ENCODE peak calls at places on chromosomes 5 and 9, in ten cellular contexts. One of them, this sample, is unnamed.

GRCh38 chr5:89988998-89989690 is 420.4 kb downstream of the CETN3 start:
- DNase-seq in Panc1: no peak
- DNase-seq in neuronal stem cell: no peak
- DNase-seq in mesendoderm: no peak
- DNase-seq in psoas muscle: no peak
- DNase-seq in IMR-90: no peak
- DNase-seq in breast epithelium: no peak
- DNase-seq in CD8-positive, alpha-beta T cell: no peak
- DNase-seq in GM06990: no peak
- DNase-seq in endothelial cell of umbilical vein: no peak
- DNase-seq in this sample: no peak

GRCh38 chr9:108186996-108187395 is 668.8 kb downstream of the ACTL7B start:
- DNase-seq in Panc1: no peak
- DNase-seq in neuronal stem cell: no peak
- DNase-seq in mesendoderm: no peak
- DNase-seq in psoas muscle: peak; percentile 83
- DNase-seq in IMR-90: peak; percentile 72
- DNase-seq in breast epithelium: no peak
- DNase-seq in CD8-positive, alpha-beta T cell: no peak
- DNase-seq in GM06990: no peak
- DNase-seq in endothelial cell of umbilical vein: no peak
- DNase-seq in this sample: no peak

GRCh38 chr9:110240198-110240597 is 16.1 kb downstream of the TXN start:
- DNase-seq in Panc1: no peak
- DNase-seq in neuronal stem cell: no peak
- DNase-seq in mesendoderm: no peak
- DNase-seq in psoas muscle: no peak
- DNase-seq in IMR-90: no peak
- DNase-seq in breast epithelium: no peak
- DNase-seq in CD8-positive, alpha-beta T cell: no peak
- DNase-seq in GM06990: no peak
- DNase-seq in endothelial cell of umbilical vein: no peak
- DNase-seq in this sample: no peak

GRCh38 chr9:32631991-32632390 is 3.5 kb downstream of the TAF1L start:
- DNase-seq in Panc1: no peak
- DNase-seq in neuronal stem cell: no peak
- DNase-seq in mesendoderm: no peak
- DNase-seq in psoas muscle: no peak
- DNase-seq in IMR-90: no peak
- DNase-seq in breast epithelium: no peak
- DNase-seq in CD8-positive, alpha-beta T cell: no peak
- DNase-seq in GM06990: no peak
- DNase-seq in endothelial cell of umbilical vein: no peak
- DNase-seq in this sample: no peak

GRCh38 chr9:75797181-75797580 is 93.3 kb upstream of the PCSK5 start:
- DNase-seq in Panc1: no peak
- DNase-seq in neuronal stem cell: no peak
- DNase-seq in mesendoderm: no peak
- DNase-seq in psoas muscle: no peak
- DNase-seq in IMR-90: no peak
- DNase-seq in breast epithelium: no peak
- DNase-seq in CD8-positive, alpha-beta T cell: no peak
- DNase-seq in GM06990: no peak
- DNase-seq in endothelial cell of umbilical vein: no peak
- DNase-seq in this sample: no peak

GRCh38 chr5:40453689-40454088 is 226.0 kb upstream of the PTGER4 start:
- DNase-seq in Panc1: no peak
- DNase-seq in neuronal stem cell: no peak
- DNase-seq in mesendoderm: no peak
- DNase-seq in psoas muscle: no peak
- DNase-seq in IMR-90: no peak
- DNase-seq in breast epithelium: no peak
- DNase-seq in CD8-positive, alpha-beta T cell: no peak
- DNase-seq in GM06990: no peak
- DNase-seq in endothelial cell of umbilical vein: no peak
- DNase-seq in this sample: no peak

GRCh38 chr5:100731768-100732167 is 171.3 kb downstream of the ST8SIA4 start:
- DNase-seq in Panc1: no peak
- DNase-seq in neuronal stem cell: no peak
- DNase-seq in mesendoderm: no peak
- DNase-seq in psoas muscle: no peak
- DNase-seq in IMR-90: no peak
- DNase-seq in breast epithelium: no peak
- DNase-seq in CD8-positive, alpha-beta T cell: peak; percentile 2
- DNase-seq in GM06990: peak; percentile 32
- DNase-seq in endothelial cell of umbilical vein: no peak
- DNase-seq in this sample: no peak

GRCh38 chr5:61167382-61167781 is 5.1 kb upstream of the SMIM15 start:
- DNase-seq in Panc1: no peak
- DNase-seq in neuronal stem cell: no peak
- DNase-seq in mesendoderm: peak; percentile 51
- DNase-seq in psoas muscle: no peak
- DNase-seq in IMR-90: peak; percentile 65
- DNase-seq in breast epithelium: no peak
- DNase-seq in CD8-positive, alpha-beta T cell: no peak
- DNase-seq in GM06990: no peak
- DNase-seq in endothelial cell of umbilical vein: peak; percentile 55
- DNase-seq in this sample: peak; percentile 42

GRCh38 chr9:93079371-93079770 is 16.6 kb upstream of the CARD19 start:
- DNase-seq in Panc1: no peak
- DNase-seq in neuronal stem cell: no peak
- DNase-seq in mesendoderm: no peak
- DNase-seq in psoas muscle: no peak
- DNase-seq in IMR-90: no peak
- DNase-seq in breast epithelium: no peak
- DNase-seq in CD8-positive, alpha-beta T cell: no peak
- DNase-seq in GM06990: no peak
- DNase-seq in endothelial cell of umbilical vein: no peak
- DNase-seq in this sample: no peak

GRCh38 chr9:4170231-4170630 is 129.6 kb downstream of the GLIS3 start:
- DNase-seq in Panc1: no peak
- DNase-seq in neuronal stem cell: no peak
- DNase-seq in mesendoderm: no peak
- DNase-seq in psoas muscle: no peak
- DNase-seq in IMR-90: no peak
- DNase-seq in breast epithelium: no peak
- DNase-seq in CD8-positive, alpha-beta T cell: no peak
- DNase-seq in GM06990: no peak
- DNase-seq in endothelial cell of umbilical vein: no peak
- DNase-seq in this sample: no peak

GRCh38 chr5:72177538-72177937 is 70.3 kb downstream of the MAP1B start:
- DNase-seq in Panc1: no peak
- DNase-seq in neuronal stem cell: no peak
- DNase-seq in mesendoderm: no peak
- DNase-seq in psoas muscle: no peak
- DNase-seq in IMR-90: no peak
- DNase-seq in breast epithelium: no peak
- DNase-seq in CD8-positive, alpha-beta T cell: no peak
- DNase-seq in GM06990: no peak
- DNase-seq in endothelial cell of umbilical vein: no peak
- DNase-seq in this sample: no peak

DNA sequence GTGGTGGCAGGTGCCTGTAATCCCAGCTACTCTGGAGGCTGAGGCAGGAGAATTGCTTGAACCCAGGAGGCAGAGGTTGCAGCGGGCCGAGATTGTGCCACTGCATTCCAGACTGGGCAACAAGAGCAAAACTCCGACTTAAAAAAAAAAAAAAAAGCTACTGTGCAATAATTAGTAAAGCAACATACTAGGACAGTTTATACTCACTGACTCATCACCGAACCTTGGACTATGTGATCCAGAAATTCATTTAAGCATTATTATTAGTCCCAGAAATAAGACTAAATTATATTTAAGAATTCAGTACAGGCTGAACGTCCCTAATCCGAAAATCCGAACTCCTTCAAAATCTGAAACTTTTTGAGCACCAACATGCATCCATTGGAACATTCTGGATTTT is 37.8 kb downstream of the GOLPH3 start:
- DNase-seq in Panc1: no peak
- DNase-seq in neuronal stem cell: no peak
- DNase-seq in mesendoderm: no peak
- DNase-seq in psoas muscle: no peak
- DNase-seq in IMR-90: peak; percentile 20
- DNase-seq in breast epithelium: no peak
- DNase-seq in CD8-positive, alpha-beta T cell: no peak
- DNase-seq in GM06990: no peak
- DNase-seq in endothelial cell of umbilical vein: no peak
- DNase-seq in this sample: no peak
- H3K36me3 ChIP-seq in Panc1: peaks cover 9% of the 10 kb centered on the region
- H3K36me3 ChIP-seq in neuronal stem cell: peaks cover 93% of the 10 kb centered on the region
- H3K36me3 ChIP-seq in mesendoderm: no peaks in the 10 kb centered on the region
- H3K36me3 ChIP-seq in psoas muscle: peaks cover 33% of the 10 kb centered on the region
- H3K36me3 ChIP-seq in IMR-90: peaks cover 22% of the 10 kb centered on the region
- H3K36me3 ChIP-seq in breast epithelium: no peaks in the 10 kb centered on the region
- H3K36me3 ChIP-seq in CD8-positive, alpha-beta T cell: peaks cover 3% of the 10 kb centered on the region
- H3K36me3 ChIP-seq in GM06990: peaks cover 5% of the 10 kb centered on the region
- H3K36me3 ChIP-seq in endothelial cell of umbilical vein: peaks cover 4% of the 10 kb centered on the region
- H3K36me3 ChIP-seq in this sample: peaks cover 5% of the 10 kb centered on the region

GRCh38 chr9:129383415-129384088 is 205.5 kb upstream of the IER5L start:
- DNase-seq in Panc1: no peak
- DNase-seq in neuronal stem cell: peak; percentile 38
- DNase-seq in mesendoderm: peak; percentile 68
- DNase-seq in psoas muscle: peak; percentile 93
- DNase-seq in IMR-90: peak; percentile 56
- DNase-seq in breast epithelium: peak; percentile 78
- DNase-seq in CD8-positive, alpha-beta T cell: peak; percentile 67
- DNase-seq in GM06990: peak; percentile 81
- DNase-seq in endothelial cell of umbilical vein: peak; percentile 47
- DNase-seq in this sample: peak; percentile 89

GRCh38 chr9:129383005-129383414 is 204.9 kb upstream of the IER5L start:
- DNase-seq in Panc1: no peak
- DNase-seq in neuronal stem cell: no peak
- DNase-seq in mesendoderm: peak; percentile 68
- DNase-seq in psoas muscle: peak; percentile 83
- DNase-seq in IMR-90: no peak
- DNase-seq in breast epithelium: peak; percentile 87
- DNase-seq in CD8-positive, alpha-beta T cell: no peak
- DNase-seq in GM06990: no peak
- DNase-seq in endothelial cell of umbilical vein: no peak
- DNase-seq in this sample: peak; percentile 86

GRCh38 chr9:129380961-129381401 is 202.9 kb upstream of the IER5L start:
- DNase-seq in Panc1: no peak
- DNase-seq in neuronal stem cell: no peak
- DNase-seq in mesendoderm: peak; percentile 89
- DNase-seq in psoas muscle: peak; percentile 32
- DNase-seq in IMR-90: no peak
- DNase-seq in breast epithelium: no peak
- DNase-seq in CD8-positive, alpha-beta T cell: no peak
- DNase-seq in GM06990: no peak
- DNase-seq in endothelial cell of umbilical vein: no peak
- DNase-seq in this sample: peak; percentile 79

GRCh38 chr9:129381481-129381957 is 203.5 kb upstream of the IER5L start:
- DNase-seq in Panc1: no peak
- DNase-seq in neuronal stem cell: no peak
- DNase-seq in mesendoderm: no peak
- DNase-seq in psoas muscle: peak; percentile 23
- DNase-seq in IMR-90: no peak
- DNase-seq in breast epithelium: no peak
- DNase-seq in CD8-positive, alpha-beta T cell: no peak
- DNase-seq in GM06990: no peak
- DNase-seq in endothelial cell of umbilical vein: no peak
- DNase-seq in this sample: peak; percentile 57

DNA sequence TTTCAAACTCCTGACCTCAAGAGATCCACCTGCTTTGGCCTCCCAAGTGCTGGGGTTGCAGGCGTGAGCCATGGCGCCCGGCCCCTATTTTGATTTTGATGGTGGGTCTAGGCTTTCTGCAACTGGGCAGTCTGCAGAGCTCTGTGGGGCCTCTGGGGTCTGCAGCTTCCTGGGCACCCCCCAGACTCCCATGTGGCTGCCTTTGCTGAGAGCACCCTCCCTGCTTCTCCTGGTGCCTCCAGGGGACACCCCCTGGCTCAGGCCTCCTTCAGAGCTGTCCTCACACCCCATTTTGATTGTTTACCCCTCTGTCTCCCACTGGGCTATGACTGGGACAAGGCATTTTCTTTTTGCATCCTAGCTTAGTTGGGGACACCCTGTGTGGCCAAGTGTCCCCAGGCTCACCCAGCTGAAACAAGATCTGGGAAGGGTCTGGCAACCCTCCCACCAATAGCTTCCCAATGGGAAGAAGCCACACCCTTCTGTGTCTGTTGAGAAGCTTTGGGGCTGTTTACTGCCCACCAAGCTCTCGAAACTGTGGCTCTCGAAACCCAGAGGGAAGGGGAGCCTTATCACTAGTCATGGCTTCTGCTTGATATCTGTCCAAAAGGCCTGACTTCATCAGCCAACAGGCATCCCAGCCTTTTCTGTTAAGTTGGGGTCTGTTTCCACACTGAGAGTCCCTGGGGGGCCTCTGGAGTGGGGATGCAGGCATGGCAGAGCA is 204.4 kb upstream of the IER5L start:
- DNase-seq in Panc1: no peak
- DNase-seq in neuronal stem cell: no peak
- DNase-seq in mesendoderm: no peak
- DNase-seq in psoas muscle: peak; percentile 39
- DNase-seq in IMR-90: no peak
- DNase-seq in breast epithelium: no peak
- DNase-seq in CD8-positive, alpha-beta T cell: no peak
- DNase-seq in GM06990: no peak
- DNase-seq in endothelial cell of umbilical vein: no peak
- DNase-seq in this sample: no peak
- H3K4me3 ChIP-seq in Panc1: peak overlapping the region; percentile 36
- H3K4me3 ChIP-seq in neuronal stem cell: no peak overlapping the region
- H3K4me3 ChIP-seq in mesendoderm: no peak overlapping the region
- H3K4me3 ChIP-seq in psoas muscle: peak overlapping the region; percentile 78
- H3K4me3 ChIP-seq in IMR-90: no peak overlapping the region
- H3K4me3 ChIP-seq in breast epithelium: peak overlapping the region; percentile 64
- H3K4me3 ChIP-seq in CD8-positive, alpha-beta T cell: peak overlapping the region; percentile 46
- H3K4me3 ChIP-seq in GM06990: no peak overlapping the region
- H3K4me3 ChIP-seq in endothelial cell of umbilical vein: no peak overlapping the region
- H3K4me3 ChIP-seq in this sample: no peak overlapping the region

DNA sequence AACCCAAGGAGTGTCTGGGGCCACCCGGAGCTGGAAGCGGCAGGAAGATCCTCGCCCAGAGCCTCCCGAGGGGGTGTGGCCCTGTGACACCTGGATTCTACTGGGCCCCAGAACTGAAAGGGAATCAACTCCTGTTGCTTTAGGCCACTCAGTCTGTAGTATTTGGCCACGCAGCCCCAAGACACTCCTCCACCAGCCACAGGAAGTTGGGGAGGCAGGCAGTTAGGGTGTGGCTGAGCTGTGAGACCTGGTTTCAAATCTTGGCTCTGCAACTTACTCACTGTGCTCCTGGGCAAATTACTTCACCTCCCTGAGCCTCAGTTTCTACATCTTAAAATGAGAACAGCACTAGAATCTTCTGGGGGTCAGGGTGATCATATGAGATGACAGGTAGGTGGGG is 119.8 kb upstream of the PPP1R26 start:
- DNase-seq in Panc1: no peak
- DNase-seq in neuronal stem cell: no peak
- DNase-seq in mesendoderm: no peak
- DNase-seq in psoas muscle: no peak
- DNase-seq in IMR-90: no peak
- DNase-seq in breast epithelium: no peak
- DNase-seq in CD8-positive, alpha-beta T cell: no peak
- DNase-seq in GM06990: no peak
- DNase-seq in endothelial cell of umbilical vein: no peak
- DNase-seq in this sample: no peak
- H3K27me3 ChIP-seq in Panc1: no peaks in the 10 kb centered on the region
- H3K27me3 ChIP-seq in neuronal stem cell: no peaks in the 10 kb centered on the region
- H3K27me3 ChIP-seq in mesendoderm: no peaks in the 10 kb centered on the region
- H3K27me3 ChIP-seq in psoas muscle: peaks cover 5% of the 10 kb centered on the region
- H3K27me3 ChIP-seq in IMR-90: no peaks in the 10 kb centered on the region
- H3K27me3 ChIP-seq in breast epithelium: no peaks in the 10 kb centered on the region
- H3K27me3 ChIP-seq in CD8-positive, alpha-beta T cell: no peaks in the 10 kb centered on the region
- H3K27me3 ChIP-seq in GM06990: no peaks in the 10 kb centered on the region
- H3K27me3 ChIP-seq in endothelial cell of umbilical vein: no peaks in the 10 kb centered on the region
- H3K27me3 ChIP-seq in this sample: no peaks in the 10 kb centered on the region

GRCh38 chr9:36902861-36903524 is 131.1 kb downstream of the PAX5 start:
- DNase-seq in Panc1: no peak
- DNase-seq in neuronal stem cell: no peak
- DNase-seq in mesendoderm: no peak
- DNase-seq in psoas muscle: no peak
- DNase-seq in IMR-90: no peak
- DNase-seq in breast epithelium: no peak
- DNase-seq in CD8-positive, alpha-beta T cell: no peak
- DNase-seq in GM06990: no peak
- DNase-seq in endothelial cell of umbilical vein: no peak
- DNase-seq in this sample: no peak
- H3K36me3 ChIP-seq in Panc1: no peaks in the 10 kb centered on the region
- H3K36me3 ChIP-seq in neuronal stem cell: peaks cover 36% of the 10 kb centered on the region
- H3K36me3 ChIP-seq in mesendoderm: no peaks in the 10 kb centered on the region
- H3K36me3 ChIP-seq in psoas muscle: no peaks in the 10 kb centered on the region
- H3K36me3 ChIP-seq in IMR-90: no peaks in the 10 kb centered on the region
- H3K36me3 ChIP-seq in breast epithelium: no peaks in the 10 kb centered on the region
- H3K36me3 ChIP-seq in CD8-positive, alpha-beta T cell: no peaks in the 10 kb centered on the region
- H3K36me3 ChIP-seq in GM06990: peaks cover 35% of the 10 kb centered on the region
- H3K36me3 ChIP-seq in endothelial cell of umbilical vein: no peaks in the 10 kb centered on the region
- H3K36me3 ChIP-seq in this sample: no peaks in the 10 kb centered on the region